ENCODE peak calls at places on chromosomes 4 and X, in seven cellular contexts. S is pancreas, Z is H9, X is neuronal stem cell, H is adrenal gland, K is endodermal cell, I is SJSA1. T is an unnamed sample.

GRCh38 chr4:70902577-70903281 is 560 bp downstream of the MOB1B start:
- DNase-seq in S (no peak), Z (no peak), X (peak; percentile 11), H (peak; percentile 50), K (no peak), I (no peak), T (no peak)

GRCh38 chr4:87151730-87152129 is 68.7 kb downstream of the KLHL8 start:
- DNase-seq in S (no peak), Z (no peak), X (no peak), H (no peak), K (no peak), I (no peak), T (no peak)

GRCh38 chrX:140432328-140433025 is 72.4 kb downstream of the SOX3 start:
- DNase-seq in S (peak; percentile 44), Z (no peak), X (no peak), H (peak; percentile 73), K (no peak), I (no peak), T (peak; percentile 69)

GRCh38 chrX:17511556-17511955 is 136.6 kb downstream of the NHS start:
- DNase-seq in S (no peak), Z (no peak), X (no peak), H (no peak), K (no peak), I (no peak), T (no peak)

GRCh38 chrX:132463411-132463810 is 25.4 kb downstream of the MBNL3 start:
- DNase-seq in S (no peak), Z (no peak), X (no peak), H (no peak), K (peak; percentile 63), I (no peak), T (no peak)

GRCh38 chr4:96519291-96519690 is 679.4 kb downstream of the PDHA2 start:
- DNase-seq in S (no peak), Z (no peak), X (no peak), H (no peak), K (no peak), I (no peak), T (no peak)

GRCh38 chr4:54315561-54315960 is 86.5 kb downstream of the PDGFRA start:
- DNase-seq in S (no peak), Z (no peak), X (no peak), H (no peak), K (no peak), I (no peak), T (no peak)

GRCh38 chr4:17082186-17082585 is 183.7 kb upstream of the LDB2 start:
- DNase-seq in S (no peak), Z (no peak), X (no peak), H (no peak), K (no peak), I (no peak), T (no peak)

GRCh38 chrX:19554786-19555185 is 39.5 kb upstream of the MAP3K15 start:
- DNase-seq in S (no peak), Z (no peak), X (no peak), H (no peak), K (no peak), I (no peak), T (no peak)

GRCh38 chr4:56653461-56654237 is 27.4 kb downstream of the HOPX start:
- DNase-seq in S (no peak), Z (no peak), X (no peak), H (no peak), K (no peak), I (no peak), T (no peak)

GRCh38 chr4:7653510-7654414 is 219.0 kb upstream of the PSAPL1 start:
- DNase-seq in S (no peak), Z (no peak), X (no peak), H (peak; percentile 41), K (no peak), I (no peak), T (no peak)

GRCh38 chrX:103398321-103398937 is 22.1 kb downstream of the BEX3 start:
- DNase-seq in S (no peak), Z (no peak), X (no peak), H (peak; percentile 26), K (no peak), I (peak; percentile 61), T (no peak)

GRCh38 chrX:54029543-54030143 is 14.6 kb downstream of the PHF8 start:
- DNase-seq in S (peak; percentile 40), Z (no peak), X (no peak), H (no peak), K (no peak), I (no peak), T (no peak)

GRCh38 chr4:140213736-140214135 is 59.8 kb upstream of the MAML3 start:
- DNase-seq in S (no peak), Z (no peak), X (no peak), H (no peak), K (peak; percentile 49), I (no peak), T (no peak)

GRCh38 chrX:115560211-115560977 is 580 bp upstream of the PLS3 start:
- DNase-seq in S (no peak), Z (no peak), X (no peak), H (no peak), K (no peak), I (no peak), T (no peak)

GRCh38 chr4:173370130-173370476 is 651 bp upstream of the SAP30 start:
- DNase-seq in S (peak; percentile 53), Z (no peak), X (no peak), H (peak; percentile 68), K (no peak), I (no peak), T (peak; percentile 80)

GRCh38 chr4:90211174-90211573 is 84.0 kb downstream of the CCSER1 start:
- DNase-seq in S (no peak), Z (no peak), X (no peak), H (no peak), K (no peak), I (no peak), T (no peak)

GRCh38 chr4:271492-272103 is 33.7 kb downstream of the ZNF732 start:
- DNase-seq in S (no peak), Z (no peak), X (no peak), H (no peak), K (no peak), I (no peak), T (no peak)

DNA sequence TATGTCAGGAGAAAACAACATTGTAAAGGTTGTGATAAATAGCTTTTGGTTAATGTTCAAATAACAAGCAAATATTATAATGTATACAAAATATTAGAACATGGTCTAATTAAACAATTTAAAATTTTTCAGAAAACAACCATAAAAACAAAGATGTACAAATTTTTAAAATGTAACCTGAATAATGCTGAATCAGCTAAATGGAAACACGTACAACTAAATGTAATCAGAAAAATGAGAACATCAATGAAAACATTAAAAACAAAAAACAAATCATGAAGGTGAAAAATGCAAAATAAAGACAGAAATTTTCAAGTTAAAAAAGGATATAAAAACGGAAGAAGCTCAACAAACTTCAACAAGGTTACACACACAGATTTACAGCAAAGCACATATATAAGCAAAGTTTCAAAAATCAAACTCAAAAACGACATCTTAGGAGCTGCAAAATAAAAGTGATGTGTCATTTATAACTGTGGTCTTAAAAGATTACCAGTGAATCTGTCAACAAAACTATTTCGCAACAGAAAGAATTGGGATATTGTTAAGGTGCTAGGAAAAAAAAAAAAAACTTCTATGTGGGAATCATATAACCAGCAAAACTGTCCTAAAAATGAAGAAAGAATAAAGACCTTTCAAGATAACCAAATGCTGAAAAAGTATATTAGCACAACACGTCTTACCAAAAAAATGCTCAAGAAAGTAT is 31.8 kb downstream of the ZNF732 start:
- DNase-seq in S (no peak), Z (no peak), X (no peak), H (no peak), K (no peak), I (no peak), T (no peak)
- H3K9me3 ChIP-seq in S (peaks cover 15% of the 10 kb centered on the region), Z (peaks cover 41% of the 10 kb centered on the region), X (peaks cover 15% of the 10 kb centered on the region), H (peaks cover 9% of the 10 kb centered on the region), K (peaks cover 95% of the 10 kb centered on the region), I (no peaks in the 10 kb centered on the region), T (peaks cover 2% of the 10 kb centered on the region)

DNA sequence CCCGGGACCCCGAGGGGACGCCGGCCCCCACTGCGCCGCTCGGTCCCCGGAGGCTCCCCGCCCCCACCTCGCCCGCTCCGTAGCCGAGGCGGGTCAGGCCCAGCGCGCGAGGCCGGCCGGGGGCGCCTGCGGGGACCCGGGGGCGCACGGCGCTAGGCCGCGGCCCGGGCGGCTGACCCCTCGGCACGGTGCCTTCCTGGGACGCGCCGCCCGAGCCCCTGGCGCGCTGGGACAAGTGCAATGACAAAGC is 1.2 kb downstream of the IRF2 start:
- DNase-seq in S (peak; percentile 23), Z (no peak), X (no peak), H (no peak), K (no peak), I (no peak), T (no peak)
- H3K4me1 ChIP-seq in S (peaks cover 33% of the 10 kb centered on the region), Z (peaks cover 2% of the 10 kb centered on the region), X (peaks cover 9% of the 10 kb centered on the region), H (peaks cover 30% of the 10 kb centered on the region), K (peaks cover 5% of the 10 kb centered on the region), I (peaks cover 18% of the 10 kb centered on the region), T (peaks cover 7% of the 10 kb centered on the region)

GRCh38 chr4:94410678-94411206 is 41.0 kb upstream of the PDLIM5 start:
- DNase-seq in S (no peak), Z (no peak), X (no peak), H (peak; percentile 45), K (no peak), I (no peak), T (peak; percentile 71)
- H3K27ac ChIP-seq in S (no peak overlapping the region), Z (no peak overlapping the region), X (no peak overlapping the region), H (no peak overlapping the region), K (no peak overlapping the region), I (no peak overlapping the region), T (peak overlapping the region; percentile 94)

GRCh38 chr4:151667025-151667424 is 93.8 kb downstream of the GATB start:
- DNase-seq in S (no peak), Z (no peak), X (no peak), H (no peak), K (peak; percentile 19), I (no peak), T (no peak)

GRCh38 chr4:151668687-151669402 is 92.0 kb downstream of the GATB start:
- DNase-seq in S (no peak), Z (no peak), X (no peak), H (no peak), K (no peak), I (no peak), T (no peak)

GRCh38 chr4:151666501-151666900 is 94.3 kb downstream of the GATB start:
- DNase-seq in S (no peak), Z (no peak), X (no peak), H (no peak), K (peak; percentile 13), I (no peak), T (no peak)

GRCh38 chr4:151665442-151666127 is 95.2 kb downstream of the GATB start:
- DNase-seq in S (no peak), Z (no peak), X (no peak), H (no peak), K (peak; percentile 10), I (no peak), T (no peak)

GRCh38 chr4:151667666-151668065 is 93.1 kb downstream of the GATB start:
- DNase-seq in S (no peak), Z (no peak), X (no peak), H (no peak), K (no peak), I (no peak), T (no peak)
- H3K9me3 ChIP-seq in S (no peaks in the 10 kb centered on the region), Z (no peaks in the 10 kb centered on the region), X (no peaks in the 10 kb centered on the region), H (no peaks in the 10 kb centered on the region), K (no peaks in the 10 kb centered on the region), I (no peaks in the 10 kb centered on the region), T (no peaks in the 10 kb centered on the region)

GRCh38 chr4:10102981-10103330 is 13.6 kb downstream of the WDR1 start:
- DNase-seq in S (no peak), Z (no peak), X (no peak), H (no peak), K (no peak), I (no peak), T (no peak)
- H3K4me1 ChIP-seq in S (no peaks in the 10 kb centered on the region), Z (peaks cover 7% of the 10 kb centered on the region), X (peaks cover 59% of the 10 kb centered on the region), H (peaks cover 33% of the 10 kb centered on the region), K (peaks cover 29% of the 10 kb centered on the region), I (peaks cover 35% of the 10 kb centered on the region), T (peaks cover 42% of the 10 kb centered on the region)